ENCODE peak calls at places on chromosomes 6 and 20, in seven cellular contexts. Y is mammary epithelial cell, U is ascending aorta, V is cardiac muscle cell, Q is fibroblast of mammary gland, H is astrocyte of the spinal cord, R is brain microvascular endothelial cell. L is an unnamed sample.
A peak's percentile ranks its signal among the peaks of the same experiment; 100 is the strongest.

GRCh38 chr20:48457261-48458002 is 370.4 kb downstream of the PREX1 start:
- DNase-seq in Y (no peak), U (no peak), V (no peak), Q (no peak), H (no peak), R (no peak), L (no peak)

GRCh38 chr20:34877002-34877264 is 521 bp downstream of the ACSS2 start:
- DNase-seq in Y (no peak), U (no peak), V (no peak), Q (no peak), H (no peak), R (no peak), L (no peak)

GRCh38 chr6:70563540-70563939 is 3.2 kb upstream of the SDHAF4 start:
- DNase-seq in Y (no peak), U (no peak), V (no peak), Q (peak; percentile 84), H (peak; percentile 35), R (peak; percentile 32), L (peak; percentile 55)

GRCh38 chr6:91704531-91704930 is 1117.7 kb upstream of the MAP3K7 start:
- DNase-seq in Y (peak; percentile 53), U (no peak), V (no peak), Q (peak; percentile 19), H (peak; percentile 77), R (peak; percentile 18), L (peak; percentile 0)

GRCh38 chr20:58994390-58995159 is 12.5 kb downstream of the CTSZ start:
- DNase-seq in Y (no peak), U (no peak), V (no peak), Q (no peak), H (no peak), R (no peak), L (no peak)

GRCh38 chr6:70680396-70680795 is 12.7 kb downstream of the SMAP1 start:
- DNase-seq in Y (no peak), U (no peak), V (no peak), Q (no peak), H (no peak), R (no peak), L (peak; percentile 54)

GRCh38 chr20:24996449-24997195 is 4.1 kb upstream of the APMAP start:
- DNase-seq in Y (no peak), U (no peak), V (no peak), Q (no peak), H (no peak), R (no peak), L (no peak)

GRCh38 chr20:4465855-4466545 is 255.7 kb upstream of the PRND start:
- DNase-seq in Y (no peak), U (no peak), V (no peak), Q (no peak), H (no peak), R (no peak), L (no peak)

GRCh38 chr6:161169060-161169459 is 104.8 kb downstream of the AGPAT4 start:
- DNase-seq in Y (no peak), U (no peak), V (no peak), Q (peak; percentile 45), H (peak; percentile 28), R (no peak), L (no peak)

GRCh38 chr6:15911753-15912504 is 217.0 kb upstream of the MYLIP start:
- DNase-seq in Y (no peak), U (no peak), V (no peak), Q (no peak), H (no peak), R (no peak), L (no peak)

DNA sequence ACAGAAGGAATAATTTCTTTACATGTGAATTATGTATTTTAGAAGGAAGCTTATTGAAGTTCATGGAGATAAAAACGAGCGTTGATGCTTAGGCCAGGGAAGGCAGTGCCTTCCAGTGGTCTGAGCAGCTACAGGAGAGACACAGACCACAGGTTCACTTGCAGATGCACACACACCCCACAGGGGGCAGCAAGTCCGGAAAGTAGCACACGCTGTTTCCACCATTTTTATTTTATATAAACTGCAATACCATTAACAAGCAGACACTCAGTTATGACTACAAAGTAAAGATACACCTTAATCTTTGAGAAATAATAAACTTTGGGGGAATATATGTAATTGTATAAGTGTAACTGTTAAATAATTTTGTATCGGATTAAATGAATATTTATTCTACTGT is 13.5 kb upstream of the DACT2 start:
- DNase-seq in Y (no peak), U (no peak), V (no peak), Q (no peak), H (no peak), R (no peak), L (no peak)
- TF ChIP-seq CTCF in Y (no peak), U (no peak), V (peak; percentile 39), Q (peak; percentile 32), H (peak; percentile 33), R (peak; percentile 26), L (peak; percentile 31)

GRCh38 chr20:10789386-10789785 is 115.6 kb upstream of the JAG1 start:
- DNase-seq in Y (no peak), U (no peak), V (no peak), Q (no peak), H (no peak), R (no peak), L (no peak)

GRCh38 chr20:10788877-10789276 is 115.1 kb upstream of the JAG1 start:
- DNase-seq in Y (no peak), U (no peak), V (no peak), Q (no peak), H (no peak), R (no peak), L (no peak)

GRCh38 chr20:10788055-10788454 is 114.3 kb upstream of the JAG1 start:
- DNase-seq in Y (no peak), U (no peak), V (no peak), Q (no peak), H (no peak), R (no peak), L (no peak)

GRCh38 chr20:10792291-10792690 is 118.5 kb upstream of the JAG1 start:
- DNase-seq in Y (no peak), U (no peak), V (no peak), Q (no peak), H (peak; percentile 86), R (peak; percentile 17), L (no peak)

DNA sequence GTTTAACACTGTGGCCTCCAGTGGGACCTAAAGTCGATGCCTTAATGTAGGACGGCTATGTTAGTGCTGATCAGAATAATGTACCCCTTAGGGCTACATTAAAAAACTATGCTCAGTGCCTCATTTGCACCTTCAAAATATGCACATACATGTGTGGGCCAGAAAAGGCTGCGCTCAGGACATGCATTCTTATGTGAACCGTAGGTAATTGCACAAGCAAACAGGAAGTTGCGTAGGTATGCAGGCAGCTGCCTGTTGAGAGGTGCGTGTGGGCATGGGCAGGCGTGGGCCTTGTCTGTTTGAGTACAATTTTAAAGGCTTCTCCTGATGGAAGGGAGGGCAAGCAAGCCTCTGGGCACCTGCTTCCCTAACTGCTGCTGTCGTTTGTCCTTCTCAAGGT is 116.2 kb upstream of the JAG1 start:
- DNase-seq in Y (peak; percentile 42), U (no peak), V (no peak), Q (no peak), H (no peak), R (no peak), L (no peak)
- H3K4me3 ChIP-seq in Y (no peak overlapping the region), U (no peak overlapping the region), V (no peak overlapping the region), Q (no peak overlapping the region), H (no peak overlapping the region), R (no peak overlapping the region), L (no peak overlapping the region)

DNA sequence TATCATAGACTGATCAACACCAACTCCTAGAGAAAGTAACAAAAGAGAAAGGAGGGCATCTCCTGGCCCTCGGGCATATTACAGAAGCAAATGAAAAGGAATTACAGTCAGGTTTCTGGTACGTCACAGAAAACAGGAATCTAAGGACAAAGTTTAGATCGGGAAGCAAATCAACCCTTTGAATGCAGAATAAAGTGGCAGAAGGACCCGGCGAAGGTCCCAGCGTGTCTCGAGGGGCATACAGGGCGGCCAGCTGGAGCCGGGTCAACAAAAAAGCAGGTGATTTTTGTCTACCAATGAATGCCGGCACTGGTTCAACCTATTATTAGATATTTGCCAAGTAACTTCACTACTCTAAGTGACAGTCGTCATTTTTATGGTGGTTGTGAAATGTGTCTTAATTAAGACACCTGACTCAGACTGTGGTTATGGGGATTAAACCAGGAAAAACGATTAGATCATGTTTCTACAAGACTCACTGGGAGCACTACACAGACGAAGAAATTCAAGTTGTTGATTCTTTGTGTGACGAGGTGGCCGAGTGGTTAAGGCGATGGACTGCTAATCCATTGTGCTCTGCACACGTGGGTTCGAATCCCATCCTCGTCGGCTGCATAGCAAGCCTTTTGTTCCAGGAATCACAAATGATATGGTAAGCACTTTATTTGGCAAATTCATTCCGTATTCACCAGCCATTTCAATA is 12.4 kb upstream of the ZSCAN9 start:
- DNase-seq in Y (peak; percentile 93), U (no peak), V (peak; percentile 20), Q (peak; percentile 91), H (peak; percentile 86), R (peak; percentile 85), L (peak; percentile 75)
- TF ChIP-seq CTCF in Y (peak; percentile 28), U (no peak), V (no peak), Q (peak; percentile 17), H (no peak), R (peak; percentile 30), L (no peak)

GRCh38 chr6:81750660-81751387 is 1.7 kb downstream of the TENT5A start:
- DNase-seq in Y (peak; percentile 68), U (no peak), V (no peak), Q (no peak), H (no peak), R (no peak), L (peak; percentile 49)

GRCh38 chr6:81747327-81747726 is 5.2 kb downstream of the TENT5A start:
- DNase-seq in Y (no peak), U (no peak), V (no peak), Q (no peak), H (no peak), R (no peak), L (no peak)

GRCh38 chr6:81749704-81750103 is 2.8 kb downstream of the TENT5A start:
- DNase-seq in Y (no peak), U (no peak), V (peak; percentile 37), Q (peak; percentile 64), H (no peak), R (no peak), L (no peak)

GRCh38 chr6:81750201-81750600 is 2.3 kb downstream of the TENT5A start:
- DNase-seq in Y (no peak), U (no peak), V (no peak), Q (no peak), H (no peak), R (no peak), L (no peak)

DNA sequence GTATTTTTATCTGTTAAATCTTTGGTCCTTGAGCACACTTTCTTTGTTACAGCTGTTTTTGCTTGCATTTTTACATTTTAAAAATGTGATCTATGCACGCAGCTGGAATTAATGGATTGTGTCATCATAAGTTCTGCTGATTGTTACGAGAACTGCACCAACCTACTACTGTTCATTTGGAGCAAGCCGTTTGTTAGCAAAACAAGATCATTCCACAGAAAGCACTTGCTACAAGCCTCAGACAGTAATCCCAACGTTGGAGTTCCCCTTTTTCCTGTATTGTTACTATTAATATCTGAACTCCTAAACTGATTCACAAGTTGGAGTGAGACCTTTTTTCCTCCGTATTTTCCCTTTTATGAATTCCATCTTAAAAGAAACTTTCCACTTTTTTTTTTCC is 3.5 kb downstream of the TENT5A start:
- DNase-seq in Y (no peak), U (no peak), V (no peak), Q (peak; percentile 53), H (no peak), R (no peak), L (peak; percentile 31)
- H3K4me3 ChIP-seq in Y (no peak overlapping the region), U (peak overlapping the region; percentile 82), V (no peak overlapping the region), Q (peak overlapping the region; percentile 92), H (peak overlapping the region; percentile 89), R (no peak overlapping the region), L (no peak overlapping the region)